ENCODE peak calls at places on chromosome 20, in eight cellular contexts. O is cardiac muscle cell, L is lower lobe of right lung, B is RWPE2, J is IMR-90, N is A673, X is psoas muscle, K is HCT116. S is an unnamed sample. For H3K9me3, the result is how much of the 10 kb centered on the place peaks cover.

GRCh38 chr20:39876974-39877615 is 811.9 kb downstream of the MAFB start:
- DNase-seq in O (no peak), L (no peak), B (no peak), J (no peak), N (no peak), X (no peak), K (no peak), S (no peak)

GRCh38 chr20:32479697-32480140 is 105.4 kb downstream of the NOL4L start:
- DNase-seq in O (no peak), L (no peak), B (peak), J (no peak), N (no peak), X (no peak), K (no peak), S (no peak)

GRCh38 chr20:32302507-32302872 is 25.0 kb downstream of the KIF3B start:
- DNase-seq in O (peak), L (no peak), B (no peak), J (no peak), N (no peak), X (no peak), K (no peak), S (no peak)

GRCh38 chr20:16455296-16455695 is 118.0 kb downstream of the KIF16B start:
- DNase-seq in O (no peak), L (no peak), B (no peak), J (no peak), N (no peak), X (no peak), K (no peak), S (no peak)

GRCh38 chr20:39338977-39339376 is 376.8 kb downstream of the DHX35 start:
- DNase-seq in O (no peak), L (no peak), B (no peak), J (no peak), N (peak), X (no peak), K (no peak), S (no peak)

GRCh38 chr20:18263723-18264122 is 24.6 kb upstream of the ZNF133 start:
- DNase-seq in O (no peak), L (no peak), B (no peak), J (no peak), N (no peak), X (no peak), K (no peak), S (no peak)

GRCh38 chr20:23050847-23051627 is 1.6 kb upstream of the THBD start:
- DNase-seq in O (peak), L (peak), B (no peak), J (peak), N (peak), X (peak), K (peak), S (peak)

GRCh38 chr20:4817230-4817671 is 95.5 kb downstream of the PRND start:
- DNase-seq in O (no peak), L (no peak), B (no peak), J (no peak), N (peak), X (no peak), K (no peak), S (no peak)

GRCh38 chr20:313948-314347 is 11.4 kb upstream of the SOX12 start:
- DNase-seq in O (no peak), L (no peak), B (no peak), J (peak), N (no peak), X (no peak), K (no peak), S (no peak)

GRCh38 chr20:64176548-64177419 is 12.5 kb downstream of the MYT1 start:
- DNase-seq in O (no peak), L (peak), B (peak), J (no peak), N (no peak), X (no peak), K (no peak), S (no peak)

DNA sequence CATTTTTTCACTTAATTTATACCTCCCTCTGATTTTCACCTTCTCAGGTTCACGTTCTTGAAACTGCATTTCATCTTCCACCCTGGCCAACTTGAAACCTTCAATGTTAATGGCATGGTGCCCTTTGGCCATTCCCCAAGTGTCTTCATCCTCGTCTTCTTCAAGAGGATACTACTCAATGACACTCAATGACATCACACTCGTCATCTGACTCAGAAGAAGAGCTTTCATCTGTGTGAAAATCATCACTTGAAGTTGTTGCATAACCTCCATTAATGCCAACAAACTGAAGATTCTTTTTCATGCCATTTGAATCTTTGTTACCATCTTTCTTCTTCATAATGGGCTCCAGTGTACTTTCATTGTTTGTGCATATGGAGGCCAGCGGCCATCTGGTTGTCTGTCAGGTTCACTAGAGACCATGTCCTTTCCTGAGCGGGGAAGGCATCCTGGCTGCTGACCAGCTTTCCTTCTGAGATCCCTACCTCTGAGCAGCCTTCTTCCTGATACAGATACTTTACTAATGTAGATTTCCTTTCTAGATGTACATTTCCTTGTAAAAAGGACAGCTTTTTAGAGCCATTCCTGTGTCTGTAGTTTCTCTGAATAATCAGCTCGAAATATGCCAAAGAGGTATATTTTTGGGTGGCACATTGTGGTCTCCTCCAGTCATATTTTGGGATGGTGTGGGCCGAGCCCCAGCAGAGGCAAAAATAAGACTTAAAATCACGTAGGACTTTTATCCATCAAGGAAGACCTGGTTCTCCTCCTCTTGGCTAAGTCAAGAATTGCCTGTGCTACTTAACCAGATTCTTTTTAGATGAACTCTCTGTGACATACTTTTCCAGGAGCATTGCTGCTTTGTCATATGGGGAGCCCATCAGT is 21.3 kb downstream of the TRMT6 start:
- DNase-seq in O (no peak), L (no peak), B (no peak), J (no peak), N (no peak), X (no peak), K (no peak), S (no peak)
- H3K9me3 ChIP-seq in O (under half), L (under half), B (under half), J (under half), N (under half), X (under half), K (under half), S (under half)

GRCh38 chr20:50418890-50419642 is 91.1 kb upstream of the PTPN1 start:
- DNase-seq in O (no peak), L (peak), B (no peak), J (no peak), N (no peak), X (no peak), K (no peak), S (no peak)
- H3K27ac ChIP-seq in O (no peak), L (peak), B (no peak), J (no peak), N (no peak), X (no peak), K (no peak), S (peak)

DNA sequence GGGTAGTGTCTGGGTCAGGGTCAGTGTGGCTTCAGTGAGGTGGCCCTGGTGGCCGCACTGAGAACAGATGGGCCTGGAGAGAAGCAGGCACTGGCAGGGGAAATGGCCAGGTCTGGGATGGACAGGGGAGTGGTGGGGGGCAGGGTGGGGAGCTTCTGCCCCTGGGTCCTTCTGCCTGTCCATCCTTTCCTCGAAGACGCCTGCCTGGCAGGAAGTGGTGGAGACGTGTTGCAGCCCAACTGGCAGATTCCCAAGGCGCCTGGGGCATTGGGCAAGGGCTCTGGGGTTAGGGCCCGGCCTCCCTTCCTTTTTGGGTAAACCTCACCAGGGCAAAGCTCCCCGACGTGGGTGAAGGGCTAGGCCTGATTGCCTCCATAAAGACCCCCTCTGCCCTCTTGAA is 10.4 kb downstream of the SRC start:
- DNase-seq in O (no peak), L (peak), B (peak), J (no peak), N (no peak), X (peak), K (no peak), S (peak)
- H3K4me3 ChIP-seq in O (no peak), L (no peak), B (no peak), J (no peak), N (no peak), X (no peak), K (no peak), S (no peak)

GRCh38 chr20:20782221-20782620 is 69.8 kb upstream of the RALGAPA2 start:
- DNase-seq in O (no peak), L (no peak), B (no peak), J (no peak), N (no peak), X (no peak), K (no peak), S (no peak)
- H3K9me3 ChIP-seq in O (under half), L (under half), B (under half), J (under half), N (under half), X (under half), K (under half), S (under half)

DNA sequence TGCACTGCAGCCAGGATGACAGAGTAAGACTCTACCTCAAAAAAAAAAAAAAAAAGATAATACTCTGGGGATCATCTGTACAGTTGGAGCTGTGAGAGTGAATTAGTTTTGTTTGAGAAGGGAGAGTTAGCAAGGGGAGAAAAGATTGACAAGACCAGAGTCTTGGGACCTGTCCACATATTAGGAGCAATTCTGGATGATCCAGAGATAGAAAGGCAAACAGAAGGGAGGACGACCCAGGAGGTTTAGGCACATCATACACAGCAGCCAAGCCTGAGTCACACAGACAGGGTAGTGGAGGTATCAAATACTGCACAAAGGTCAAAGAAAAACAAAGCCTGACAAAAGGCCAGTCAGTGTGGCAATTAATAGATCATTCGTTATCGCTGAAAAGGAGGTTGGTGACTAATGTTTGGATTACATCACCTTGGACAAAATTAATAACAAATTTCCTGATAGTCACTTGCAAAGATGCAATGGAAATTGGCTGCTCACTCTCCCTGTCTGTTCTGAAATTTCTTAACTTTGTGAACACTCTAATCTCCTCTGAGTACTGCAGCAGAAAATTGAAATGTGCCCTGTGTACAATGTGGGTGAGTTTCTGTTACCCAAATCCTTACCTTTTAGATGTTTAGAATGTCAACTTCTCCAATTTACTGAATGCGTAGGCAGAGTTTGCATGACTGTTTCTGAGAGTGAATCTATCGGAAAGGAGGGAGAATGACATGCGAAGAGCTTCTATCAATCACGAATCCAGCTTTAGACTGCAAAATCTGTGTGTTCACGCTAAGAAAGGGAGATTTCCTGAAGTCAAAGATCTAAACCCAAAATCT is 105.4 kb downstream of the TSHZ2 start:
- DNase-seq in O (no peak), L (no peak), B (peak), J (no peak), N (no peak), X (peak), K (no peak), S (no peak)
- H3K27ac ChIP-seq in O (no peak), L (no peak), B (peak), J (no peak), N (no peak), X (no peak), K (no peak), S (no peak)

GRCh38 chr20:41316009-41316408 is 1.5 kb downstream of the ZHX3 start:
- DNase-seq in O (no peak), L (no peak), B (no peak), J (no peak), N (no peak), X (no peak), K (no peak), S (no peak)
- H3K4me3 ChIP-seq in O (no peak), L (peak), B (peak), J (peak), N (no peak), X (peak), K (no peak), S (peak)

S was measured in tibial artery.